ENCODE peak calls at places on chromosomes 7 and 10, in ten cellular contexts. O is transverse colon, U is prostate gland, N is HCT116, P is SK-N-MC, T is H1, Q is upper lobe of left lung, E is SK-N-SH, B is HepG2, S is breast epithelium. F is an unnamed sample. For H3K9me3, the result is how much of the 10 kb centered on the place peaks cover.

GRCh38 chr10:68489919-68490318 is 18.1 kb upstream of the DNA2 start:
- DNase-seq in E (no peak), U (no peak), Q (no peak), N (no peak), P (no peak), S (no peak), T (no peak), O (no peak), B (no peak), F (no peak)

GRCh38 chr10:34580643-34581042 is 234.5 kb downstream of the PARD3 start:
- DNase-seq in T (no peak), Q (no peak), N (no peak), P (no peak), E (no peak), O (no peak), B (peak), U (no peak), S (no peak), F (no peak)

GRCh38 chr10:95447733-95448132 is 113.4 kb downstream of the SORBS1 start:
- DNase-seq in B (no peak), T (no peak), O (no peak), U (no peak), S (no peak), N (no peak), Q (no peak), P (no peak), E (no peak), F (no peak)

GRCh38 chr7:31642681-31643115 is 44.3 kb upstream of the PPP1R17 start:
- DNase-seq in N (no peak), U (no peak), E (no peak), B (no peak), O (no peak), S (peak), Q (no peak), P (no peak), T (no peak), F (no peak)

GRCh38 chr7:99615989-99616358 is 772 bp upstream of the ZSCAN25 start:
- DNase-seq in T (no peak), P (no peak), E (no peak), O (no peak), B (no peak), Q (no peak), S (no peak), U (no peak), N (no peak), F (no peak)

GRCh38 chr7:136870799-136871487 is 2.5 kb downstream of the CHRM2 start:
- DNase-seq in O (no peak), S (no peak), P (no peak), U (no peak), B (no peak), Q (peak), T (no peak), E (peak), N (no peak), F (no peak)

GRCh38 chr10:121159670-121160069 is 308.5 kb downstream of the WDR11 start:
- DNase-seq in O (no peak), N (no peak), B (no peak), U (no peak), T (no peak), S (no peak), P (no peak), Q (no peak), E (no peak), F (no peak)

GRCh38 chr7:145978769-145979168 is 137.8 kb upstream of the CNTNAP2 start:
- DNase-seq in P (no peak), U (no peak), N (no peak), B (no peak), Q (no peak), S (no peak), T (no peak), E (no peak), O (no peak), F (no peak)

GRCh38 chr10:129854181-129854580 is 109.9 kb downstream of the EBF3 start:
- DNase-seq in T (no peak), P (no peak), S (no peak), N (no peak), E (no peak), Q (no peak), U (no peak), O (no peak), B (no peak), F (no peak)

GRCh38 chr10:31707578-31708411 is 220.8 kb downstream of the ARHGAP12 start:
- DNase-seq in Q (peak), T (no peak), N (no peak), P (no peak), E (no peak), S (no peak), O (peak), U (no peak), B (no peak), F (no peak)

GRCh38 chr7:130951303-130951975 is 217.4 kb upstream of the KLF14 start:
- DNase-seq in N (no peak), E (no peak), B (no peak), S (no peak), T (no peak), O (no peak), P (no peak), Q (no peak), U (no peak), F (no peak)

GRCh38 chr7:46212425-46213153 is 291.5 kb upstream of the IGFBP3 start:
- DNase-seq in O (no peak), S (no peak), Q (no peak), U (no peak), N (no peak), B (no peak), E (no peak), P (no peak), T (no peak), F (no peak)

GRCh38 chr7:31882187-31882586 is 188.0 kb downstream of the PDE1C start:
- DNase-seq in S (no peak), Q (no peak), B (no peak), P (no peak), U (no peak), N (no peak), T (peak), O (no peak), E (no peak), F (no peak)

GRCh38 chr10:49072166-49072885 is 43.0 kb downstream of the VSTM4 start:
- DNase-seq in N (no peak), P (no peak), U (no peak), T (no peak), Q (no peak), O (no peak), S (no peak), B (no peak), E (no peak), F (no peak)

GRCh38 chr7:31935115-31935514 is 135.1 kb downstream of the PDE1C start:
- DNase-seq in B (no peak), E (no peak), U (no peak), Q (no peak), T (no peak), O (no peak), N (no peak), P (peak), S (no peak), F (no peak)

GRCh38 chr7:29811597-29811996 is 5.3 kb downstream of the WIPF3 start:
- DNase-seq in B (no peak), N (no peak), U (no peak), T (no peak), S (no peak), P (no peak), O (no peak), Q (no peak), E (no peak), F (no peak)

GRCh38 chr7:149471289-149471953 is 10.6 kb upstream of the ZNF777 start:
- DNase-seq in P (no peak), U (no peak), S (no peak), E (no peak), T (no peak), B (no peak), Q (no peak), O (no peak), N (no peak), F (no peak)

GRCh38 chr10:102068216-102068615 is 3.1 kb downstream of the HPS6 start:
- DNase-seq in O (peak), S (no peak), P (no peak), E (no peak), Q (no peak), T (no peak), N (no peak), B (no peak), U (no peak), F (peak)

GRCh38 chr10:11910102-11910501 is 86.9 kb downstream of the PROSER2 start:
- DNase-seq in U (no peak), N (no peak), E (no peak), B (no peak), Q (no peak), S (no peak), O (no peak), T (no peak), P (no peak), F (no peak)

GRCh38 chr7:73577627-73578341 is 595 bp downstream of the TBL2 start:
- DNase-seq in S (no peak), O (peak), E (no peak), T (no peak), B (peak), U (no peak), N (no peak), Q (no peak), P (no peak), F (no peak)

GRCh38 chr7:64853679-64854078 is 49.4 kb upstream of the ZNF273 start:
- DNase-seq in T (no peak), O (no peak), U (no peak), P (no peak), B (no peak), Q (no peak), E (no peak), N (no peak), S (no peak), F (no peak)

GRCh38 chr7:124655990-124656389 is 109.6 kb downstream of the GPR37 start:
- DNase-seq in N (no peak), U (no peak), O (no peak), Q (no peak), T (no peak), S (no peak), E (no peak), B (no peak), P (no peak), F (no peak)

GRCh38 chr10:28179006-28179405 is 123.9 kb downstream of the MPP7 start:
- DNase-seq in P (no peak), S (no peak), O (no peak), Q (no peak), T (no peak), E (no peak), N (no peak), U (no peak), B (no peak), F (no peak)

GRCh38 chr10:43254199-43254730 is 12.6 kb downstream of the RASGEF1A start:
- DNase-seq in P (no peak), T (no peak), Q (peak), B (no peak), S (peak), N (no peak), E (peak), U (no peak), O (no peak), F (peak)

GRCh38 chr10:31041011-31041410 is 9.3 kb upstream of the ZNF438 start:
- DNase-seq in N (no peak), U (no peak), P (no peak), Q (no peak), S (no peak), O (no peak), B (no peak), T (no peak), E (no peak), F (no peak)

GRCh38 chr10:11557967-11558366 is 53.5 kb downstream of the USP6NL start:
- DNase-seq in P (no peak), Q (no peak), B (no peak), N (no peak), E (no peak), S (no peak), U (no peak), T (no peak), O (no peak), F (no peak)

GRCh38 chr10:130354555-130354954 is 218.4 kb downstream of the GLRX3 start:
- DNase-seq in N (no peak), S (no peak), T (no peak), O (no peak), U (no peak), Q (no peak), P (no peak), B (no peak), E (no peak), F (no peak)

GRCh38 chr7:74355091-74355490 is 65.9 kb downstream of the CLIP2 start:
- DNase-seq in N (peak), B (peak), E (no peak), Q (no peak), S (no peak), P (no peak), T (no peak), U (no peak), O (peak), F (peak)

GRCh38 chr7:88314092-88314491 is 7.4 kb upstream of the STEAP4 start:
- DNase-seq in U (no peak), B (no peak), S (no peak), O (no peak), N (no peak), T (no peak), E (no peak), Q (no peak), P (no peak), F (no peak)

GRCh38 chr10:5659702-5660528 is 6.5 kb downstream of the ASB13 start:
- DNase-seq in P (no peak), T (no peak), S (no peak), B (peak), E (no peak), O (peak), U (no peak), N (peak), Q (no peak), F (peak)

GRCh38 chr7:151706568-151707469 is 170.1 kb downstream of the PRKAG2 start:
- DNase-seq in E (no peak), B (no peak), P (no peak), S (no peak), O (peak), T (no peak), U (no peak), N (no peak), Q (no peak), F (no peak)

GRCh38 chr7:124887247-124887646 is 42.4 kb downstream of the POT1 start:
- DNase-seq in P (no peak), T (no peak), E (no peak), Q (no peak), O (no peak), B (no peak), S (no peak), U (no peak), N (no peak), F (no peak)

GRCh38 chr10:70052462-70053211 is at the start of gene MACROH2A2:
- DNase-seq in B (peak), E (peak), O (peak), U (peak), T (peak), P (no peak), S (peak), Q (peak), N (peak), F (peak)

GRCh38 chr10:37747081-37747480 is 110.3 kb downstream of the ZNF248 start:
- DNase-seq in E (no peak), Q (no peak), U (no peak), P (no peak), O (no peak), N (no peak), T (no peak), B (no peak), S (no peak), F (no peak)
- H3K9me3 ChIP-seq in E (under half), Q (under half), U (under half), P (under half), O (under half), N (under half), T (half or more), B (under half), S (under half), F (under half)

GRCh38 chr7:139741813-139742344 is 35.9 kb downstream of the HIPK2 start:
- DNase-seq in P (no peak), Q (no peak), N (no peak), E (no peak), S (no peak), T (no peak), B (no peak), O (no peak), U (no peak), F (no peak)
- H3K27ac ChIP-seq in P (no peak), Q (no peak), N (no peak), E (no peak), S (no peak), T (no peak), B (peak), O (no peak), U (no peak), F (no peak)

GRCh38 chr10:50558368-50558767 is 65.4 kb downstream of the SGMS1 start:
- DNase-seq in E (no peak), B (no peak), U (no peak), S (no peak), N (no peak), P (no peak), O (no peak), T (no peak), Q (no peak), F (no peak)
- TF ChIP-seq POLR2AphosphoS5 in E (no peak), B (no peak), U (no peak), S (no peak), N (no peak), P (no peak), O (peak), T (no peak), Q (peak), F (peak)

GRCh38 chr10:131724891-131725735 is 175.7 kb upstream of the PPP2R2D start:
- DNase-seq in T (no peak), S (peak), P (no peak), Q (peak), E (peak), O (no peak), U (no peak), N (no peak), B (no peak), F (peak)
- H3K9me3 ChIP-seq in T (under half), S (under half), P (under half), Q (under half), E (under half), O (under half), U (under half), N (under half), B (under half), F (under half)

GRCh38 chr7:120272896-120273475 is at the start of gene KCND2:
- DNase-seq in P (no peak), E (peak), N (no peak), B (no peak), Q (peak), S (no peak), T (no peak), U (no peak), O (no peak), F (no peak)

GRCh38 chr7:120274899-120275298 is 1.9 kb downstream of the KCND2 start:
- DNase-seq in T (no peak), E (no peak), O (no peak), N (no peak), Q (peak), B (no peak), P (no peak), S (no peak), U (no peak), F (no peak)

GRCh38 chr7:120273476-120273975 is 551 bp downstream of the KCND2 start:
- DNase-seq in E (peak), O (no peak), P (no peak), B (peak), S (no peak), U (no peak), T (no peak), N (no peak), Q (peak), F (no peak)

GRCh38 chr7:120274482-120274881 is 1.5 kb downstream of the KCND2 start:
- DNase-seq in P (no peak), S (no peak), E (peak), N (no peak), U (no peak), B (no peak), T (no peak), O (no peak), Q (peak), F (no peak)

DNA sequence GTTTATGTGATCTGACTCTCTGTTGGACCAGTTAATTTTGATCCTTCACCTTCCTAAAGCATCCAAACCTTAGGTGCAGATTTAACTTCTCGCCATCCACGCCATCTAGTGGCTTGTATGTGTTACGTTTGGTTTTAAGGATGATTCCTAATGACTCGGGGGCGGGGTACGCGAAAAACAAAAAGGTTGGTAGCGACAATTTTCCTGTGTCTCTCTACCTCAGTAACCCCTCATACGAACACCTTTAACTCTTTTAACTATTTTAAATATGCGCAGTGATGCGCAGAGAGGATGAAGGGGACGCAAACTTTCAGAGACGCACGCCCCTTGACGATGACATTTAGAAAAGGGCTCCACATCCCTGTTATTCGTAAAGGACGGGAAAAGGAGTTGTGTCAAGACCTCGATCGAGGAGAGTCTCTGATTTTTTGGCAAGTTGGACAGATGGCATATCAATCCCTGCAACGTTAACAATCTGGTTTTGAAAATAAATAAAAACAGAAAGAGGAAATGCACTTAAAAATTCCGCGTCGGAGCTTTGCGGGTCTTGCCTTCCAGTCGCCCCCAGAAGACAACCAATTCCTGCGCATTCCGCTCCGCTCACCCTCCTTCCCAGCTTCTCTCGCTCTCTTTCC is 597 bp upstream of the KCND2 start:
- DNase-seq in P (peak), B (peak), U (no peak), O (no peak), E (peak), S (no peak), T (no peak), N (peak), Q (no peak), F (no peak)
- H3K27ac ChIP-seq in P (no peak), B (no peak), U (no peak), O (no peak), E (no peak), S (no peak), T (no peak), N (no peak), Q (no peak), F (no peak)

DNA sequence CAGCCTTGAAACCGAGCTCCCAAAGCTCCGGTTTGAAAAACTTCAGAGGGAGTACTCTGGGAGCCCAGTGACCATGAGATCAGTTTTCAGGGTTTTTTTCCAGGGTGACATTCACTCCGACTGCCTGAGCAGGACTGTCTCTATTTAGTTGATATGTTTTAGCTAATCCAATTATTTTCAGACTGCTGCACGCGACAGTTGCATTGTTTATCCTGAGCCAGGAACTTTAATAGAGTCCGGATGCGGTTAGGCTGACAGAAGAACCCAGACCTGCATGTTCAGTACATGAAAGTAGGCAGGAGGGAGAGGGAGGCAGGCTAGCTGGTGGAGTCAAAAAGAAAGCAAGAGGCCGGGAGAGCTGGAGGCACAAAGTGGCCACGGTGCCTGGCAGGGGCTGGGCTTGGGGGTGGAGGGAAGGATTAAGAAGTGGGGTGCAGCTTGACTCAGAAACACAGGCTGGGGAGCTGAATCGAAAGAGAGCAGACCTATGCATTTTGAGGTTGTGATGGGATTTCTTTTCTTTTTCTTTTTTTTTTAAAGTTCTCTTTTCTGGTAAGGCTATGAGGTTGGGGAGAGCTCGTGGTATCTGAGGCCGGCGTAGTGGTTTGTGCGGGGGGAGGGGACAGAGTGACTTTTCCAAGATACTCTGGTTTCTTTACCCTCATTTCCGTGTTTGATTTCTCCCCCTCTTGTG is 5.7 kb downstream of the GATA3 start:
- DNase-seq in P (no peak), S (no peak), N (no peak), E (no peak), T (no peak), B (no peak), O (no peak), Q (no peak), U (no peak), F (no peak)
- TF ChIP-seq POLR2AphosphoS5 in P (no peak), S (no peak), N (no peak), E (peak), T (no peak), B (no peak), O (no peak), Q (no peak), U (peak), F (no peak)

DNA sequence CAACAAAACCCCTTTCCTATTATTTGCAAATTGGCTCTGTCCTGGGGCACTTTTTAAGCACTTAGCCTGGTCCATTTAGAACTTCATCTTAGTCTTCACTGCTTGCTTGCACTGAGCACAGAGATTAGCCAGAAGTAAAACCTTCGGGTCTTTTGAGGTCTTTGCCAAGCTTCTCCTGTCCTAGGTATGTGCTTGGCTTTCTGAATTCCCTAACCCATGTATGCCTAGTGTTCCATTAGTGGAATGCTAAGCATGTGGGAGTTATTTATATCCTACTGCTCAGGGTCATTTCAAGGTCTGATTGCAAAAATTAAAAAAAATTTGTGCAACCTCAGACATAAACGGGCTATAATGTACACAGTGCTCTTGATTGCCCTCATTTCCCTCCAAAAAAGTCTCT is 18.0 kb downstream of the ZNF37A start:
- DNase-seq in B (peak), T (no peak), E (no peak), P (no peak), U (no peak), O (no peak), N (no peak), Q (no peak), S (no peak), F (no peak)
- H3K9me3 ChIP-seq in B (under half), T (under half), E (under half), P (under half), U (under half), O (half or more), N (under half), Q (half or more), S (half or more), F (half or more)